ENCODE peak calls at places on chromosomes 16 and 17, in five cellular contexts. P is HTR-8/SVneo, F is body of pancreas, R is Caki2, B is NCI-H1436. W is an unnamed sample.

GRCh38 chr17:78777886-78778285 is 4.2 kb downstream of the CYTH1 start:
- DNase-seq in F (no peak), R (no peak), P (no peak), B (no peak), W (no peak)

GRCh38 chr17:35981246-35981645 is at the start of gene CCL16:
- DNase-seq in R (no peak), P (no peak), B (no peak), F (no peak), W (no peak)

GRCh38 chr16:81885976-81886586 is 107.0 kb downstream of the PLCG2 start:
- DNase-seq in F (peak), R (peak), B (peak), P (peak), W (no peak)

GRCh38 chr16:27844826-27845225 is 218.7 kb downstream of the GSG1L start:
- DNase-seq in R (no peak), B (no peak), F (no peak), P (no peak), W (no peak)

GRCh38 chr16:14629612-14629918 is 495 bp downstream of the PARN start:
- DNase-seq in R (no peak), B (no peak), F (no peak), P (peak), W (no peak)

GRCh38 chr17:66636111-66636510 is 198.8 kb upstream of the CACNG5 start:
- DNase-seq in F (no peak), P (peak), B (no peak), R (peak), W (no peak)

GRCh38 chr16:27347930-27348685 is 34.3 kb downstream of the IL4R start:
- DNase-seq in B (no peak), R (no peak), P (no peak), F (no peak), W (no peak)

GRCh38 chr16:82991941-82992675 is 365.3 kb downstream of the CDH13 start:
- DNase-seq in P (no peak), B (no peak), F (no peak), R (no peak), W (no peak)

GRCh38 chr16:87076331-87076949 is 240.8 kb downstream of the C16orf95 start:
- DNase-seq in B (no peak), F (no peak), P (no peak), R (no peak), W (no peak)

GRCh38 chr17:82200743-82201497 is 11.7 kb downstream of the CCDC57 start:
- DNase-seq in R (no peak), F (no peak), P (no peak), B (no peak), W (no peak)

GRCh38 chr16:20624882-20625807 is 49.0 kb upstream of the ACSM2B start:
- DNase-seq in F (no peak), R (no peak), B (no peak), P (no peak), W (no peak)

GRCh38 chr17:16818821-16819683 is 129.0 kb downstream of the CCDC144A start:
- DNase-seq in R (no peak), F (no peak), P (no peak), B (no peak), W (no peak)

GRCh38 chr16:72244853-72245252 is 72.9 kb upstream of the PMFBP1 start:
- DNase-seq in F (no peak), R (no peak), P (peak), B (no peak), W (no peak)

GRCh38 chr17:67272312-67273050 is 27.5 kb upstream of the HELZ start:
- DNase-seq in P (no peak), R (no peak), F (no peak), B (no peak), W (no peak)

GRCh38 chr17:34852141-34852540 is 109.1 kb downstream of the CCT6B start:
- DNase-seq in B (no peak), P (no peak), R (no peak), F (no peak), W (no peak)

GRCh38 chr16:81896902-81897301 is 114.4 kb downstream of the SDR42E1 start:
- DNase-seq in B (no peak), F (no peak), P (no peak), R (peak), W (no peak)

GRCh38 chr17:45270828-45271418 is 9.0 kb upstream of the SPATA32 start:
- DNase-seq in R (no peak), B (peak), F (no peak), P (no peak), W (no peak)

GRCh38 chr17:4433515-4434031 is at the start of gene SPNS3:
- DNase-seq in R (no peak), F (no peak), B (no peak), P (no peak), W (peak)

GRCh38 chr16:71593048-71593999 is 16.4 kb upstream of the TAT start:
- DNase-seq in R (no peak), F (no peak), P (no peak), B (no peak), W (no peak)

GRCh38 chr17:2024572-2025219 is 438 bp downstream of the RTN4RL1 start:
- DNase-seq in P (no peak), F (no peak), R (peak), B (no peak), W (no peak)

GRCh38 chr17:56424005-56424404 is 169.5 kb upstream of the NOG start:
- DNase-seq in F (no peak), P (no peak), B (no peak), R (no peak), W (no peak)

GRCh38 chr16:73071131-73071940 is 23.4 kb upstream of the ZFHX3 start:
- DNase-seq in P (no peak), R (peak), F (peak), B (no peak), W (no peak)